ENCODE peak calls at places on chromosomes 16 and 17, in eight cellular contexts. One of them, this sample, is unnamed.
A peak's percentile ranks its signal among the peaks of the same experiment; 100 is the strongest.

GRCh38 chr17:18069101-18069500 is 18.6 kb upstream of the DRG2 start:
- DNase-seq in GM12878: no peak
- DNase-seq in A549: no peak
- DNase-seq in HepG2: no peak
- DNase-seq in ovary: no peak
- DNase-seq in sigmoid colon: no peak
- DNase-seq in stomach: no peak
- DNase-seq in suprapubic skin: no peak
- DNase-seq in this sample: no peak

GRCh38 chr16:75413951-75414350 is 19.4 kb downstream of the CFDP1 start:
- DNase-seq in GM12878: no peak
- DNase-seq in stomach: no peak
- DNase-seq in sigmoid colon: no peak
- DNase-seq in A549: no peak
- DNase-seq in HepG2: no peak
- DNase-seq in suprapubic skin: no peak
- DNase-seq in ovary: no peak
- DNase-seq in this sample: no peak

GRCh38 chr16:12754824-12755543 is 48.7 kb downstream of the CPPED1 start:
- DNase-seq in HepG2: no peak
- DNase-seq in GM12878: no peak
- DNase-seq in A549: no peak
- DNase-seq in suprapubic skin: no peak
- DNase-seq in stomach: no peak
- DNase-seq in ovary: no peak
- DNase-seq in sigmoid colon: no peak
- DNase-seq in this sample: no peak

GRCh38 chr16:51150159-51150893 is 744 bp downstream of the SALL1 start:
- DNase-seq in HepG2: no peak
- DNase-seq in stomach: no peak
- DNase-seq in ovary: no peak
- DNase-seq in sigmoid colon: no peak
- DNase-seq in A549: no peak
- DNase-seq in suprapubic skin: no peak
- DNase-seq in GM12878: no peak
- DNase-seq in this sample: no peak

GRCh38 chr17:17362531-17362930 is 59.4 kb downstream of the NT5M start:
- DNase-seq in ovary: no peak
- DNase-seq in suprapubic skin: peak; percentile 58
- DNase-seq in stomach: no peak
- DNase-seq in sigmoid colon: peak; percentile 36
- DNase-seq in A549: no peak
- DNase-seq in HepG2: no peak
- DNase-seq in GM12878: no peak
- DNase-seq in this sample: no peak

GRCh38 chr16:50303041-50303604 is 36.8 kb downstream of the ADCY7 start:
- DNase-seq in HepG2: peak; percentile 51
- DNase-seq in ovary: no peak
- DNase-seq in suprapubic skin: no peak
- DNase-seq in sigmoid colon: peak; percentile 50
- DNase-seq in A549: no peak
- DNase-seq in GM12878: no peak
- DNase-seq in stomach: no peak
- DNase-seq in this sample: no peak

GRCh38 chr16:75064403-75065148 is 52.0 kb downstream of the LDHD start:
- DNase-seq in sigmoid colon: no peak
- DNase-seq in GM12878: no peak
- DNase-seq in A549: no peak
- DNase-seq in HepG2: peak; percentile 83
- DNase-seq in suprapubic skin: no peak
- DNase-seq in stomach: peak; percentile 76
- DNase-seq in ovary: no peak
- DNase-seq in this sample: no peak

GRCh38 chr16:46743232-46743719 is 4.9 kb downstream of the MYLK3 start:
- DNase-seq in GM12878: no peak
- DNase-seq in ovary: no peak
- DNase-seq in sigmoid colon: peak; percentile 50
- DNase-seq in A549: no peak
- DNase-seq in suprapubic skin: peak; percentile 33
- DNase-seq in HepG2: peak; percentile 33
- DNase-seq in stomach: no peak
- DNase-seq in this sample: no peak

GRCh38 chr16:19860146-19861030 is 24.3 kb downstream of the GPRC5B start:
- DNase-seq in HepG2: no peak
- DNase-seq in ovary: no peak
- DNase-seq in sigmoid colon: peak; percentile 19
- DNase-seq in GM12878: no peak
- DNase-seq in suprapubic skin: peak; percentile 18
- DNase-seq in stomach: no peak
- DNase-seq in A549: no peak
- DNase-seq in this sample: no peak

GRCh38 chr16:25257956-25258855 is 561 bp upstream of the ZKSCAN2 start:
- DNase-seq in stomach: peak; percentile 82
- DNase-seq in GM12878: peak; percentile 44
- DNase-seq in HepG2: peak; percentile 92
- DNase-seq in A549: peak; percentile 82
- DNase-seq in ovary: peak; percentile 88
- DNase-seq in sigmoid colon: peak; percentile 93
- DNase-seq in suprapubic skin: peak; percentile 87
- DNase-seq in this sample: peak; percentile 93

GRCh38 chr17:71528210-71528609 is 592.6 kb upstream of the SOX9 start:
- DNase-seq in HepG2: no peak
- DNase-seq in ovary: no peak
- DNase-seq in sigmoid colon: no peak
- DNase-seq in suprapubic skin: no peak
- DNase-seq in A549: no peak
- DNase-seq in GM12878: no peak
- DNase-seq in stomach: no peak
- DNase-seq in this sample: no peak

GRCh38 chr17:30005709-30006320 is 64.4 kb downstream of the EFCAB5 start:
- DNase-seq in suprapubic skin: no peak
- DNase-seq in sigmoid colon: no peak
- DNase-seq in GM12878: no peak
- DNase-seq in ovary: no peak
- DNase-seq in HepG2: peak; percentile 5
- DNase-seq in stomach: no peak
- DNase-seq in A549: no peak
- DNase-seq in this sample: no peak

GRCh38 chr17:48153711-48154642 is 46.4 kb downstream of the SNX11 start:
- DNase-seq in sigmoid colon: no peak
- DNase-seq in ovary: no peak
- DNase-seq in stomach: peak; percentile 51
- DNase-seq in GM12878: no peak
- DNase-seq in HepG2: peak; percentile 68
- DNase-seq in suprapubic skin: no peak
- DNase-seq in A549: peak; percentile 75
- DNase-seq in this sample: no peak

GRCh38 chr16:66801320-66802105 is at the start of gene TERB1:
- DNase-seq in suprapubic skin: no peak
- DNase-seq in ovary: no peak
- DNase-seq in GM12878: no peak
- DNase-seq in stomach: no peak
- DNase-seq in sigmoid colon: no peak
- DNase-seq in A549: no peak
- DNase-seq in HepG2: no peak
- DNase-seq in this sample: no peak

GRCh38 chr16:12788758-12789157 is 14.9 kb downstream of the CPPED1 start:
- DNase-seq in sigmoid colon: no peak
- DNase-seq in stomach: no peak
- DNase-seq in HepG2: no peak
- DNase-seq in suprapubic skin: no peak
- DNase-seq in GM12878: no peak
- DNase-seq in ovary: no peak
- DNase-seq in A549: no peak
- DNase-seq in this sample: no peak

GRCh38 chr17:81337449-81337848 is 42.3 kb upstream of the SLC38A10 start:
- DNase-seq in sigmoid colon: peak; percentile 64
- DNase-seq in stomach: peak; percentile 81
- DNase-seq in ovary: peak; percentile 46
- DNase-seq in A549: peak; percentile 76
- DNase-seq in GM12878: no peak
- DNase-seq in HepG2: no peak
- DNase-seq in suprapubic skin: no peak
- DNase-seq in this sample: no peak

GRCh38 chr17:81336296-81336929 is 41.3 kb upstream of the SLC38A10 start:
- DNase-seq in HepG2: no peak
- DNase-seq in ovary: no peak
- DNase-seq in A549: no peak
- DNase-seq in GM12878: no peak
- DNase-seq in stomach: no peak
- DNase-seq in sigmoid colon: no peak
- DNase-seq in suprapubic skin: peak; percentile 51
- DNase-seq in this sample: no peak

GRCh38 chr17:81338301-81339179 is 43.4 kb upstream of the SLC38A10 start:
- DNase-seq in suprapubic skin: no peak
- DNase-seq in A549: no peak
- DNase-seq in HepG2: no peak
- DNase-seq in ovary: peak; percentile 52
- DNase-seq in sigmoid colon: peak; percentile 69
- DNase-seq in GM12878: no peak
- DNase-seq in stomach: no peak
- DNase-seq in this sample: no peak

GRCh38 chr17:81335388-81336157 is 40.5 kb upstream of the SLC38A10 start:
- DNase-seq in sigmoid colon: no peak
- DNase-seq in stomach: no peak
- DNase-seq in A549: no peak
- DNase-seq in HepG2: no peak
- DNase-seq in ovary: no peak
- DNase-seq in suprapubic skin: no peak
- DNase-seq in GM12878: no peak
- DNase-seq in this sample: no peak

GRCh38 chr17:81336930-81337325 is 41.8 kb upstream of the SLC38A10 start:
- DNase-seq in ovary: peak; percentile 27
- DNase-seq in GM12878: no peak
- DNase-seq in sigmoid colon: peak; percentile 65
- DNase-seq in stomach: no peak
- DNase-seq in A549: no peak
- DNase-seq in HepG2: no peak
- DNase-seq in suprapubic skin: no peak
- DNase-seq in this sample: no peak
- TF ChIP-seq EP300 in ovary: no peak
- TF ChIP-seq EP300 in GM12878: no peak
- TF ChIP-seq EP300 in sigmoid colon: no peak
- TF ChIP-seq EP300 in stomach: no peak
- TF ChIP-seq EP300 in A549: no peak
- TF ChIP-seq EP300 in HepG2: no peak
- TF ChIP-seq EP300 in suprapubic skin: no peak
- TF ChIP-seq EP300 in this sample: no peak

GRCh38 chr16:85755929-85756768 is 5.3 kb upstream of the C16orf74 start:
- DNase-seq in A549: no peak
- DNase-seq in ovary: no peak
- DNase-seq in HepG2: no peak
- DNase-seq in stomach: no peak
- DNase-seq in suprapubic skin: no peak
- DNase-seq in sigmoid colon: no peak
- DNase-seq in GM12878: peak; percentile 76
- DNase-seq in this sample: no peak
- TF ChIP-seq POLR2A in A549: no peak
- TF ChIP-seq POLR2A in ovary: no peak
- TF ChIP-seq POLR2A in HepG2: no peak
- TF ChIP-seq POLR2A in stomach: no peak
- TF ChIP-seq POLR2A in suprapubic skin: no peak
- TF ChIP-seq POLR2A in sigmoid colon: no peak
- TF ChIP-seq POLR2A in GM12878: peak; percentile 76
- TF ChIP-seq POLR2A in this sample: no peak

GRCh38 chr17:31698751-31699150 is 160.3 kb downstream of the COPRS start:
- DNase-seq in ovary: no peak
- DNase-seq in sigmoid colon: no peak
- DNase-seq in stomach: no peak
- DNase-seq in GM12878: no peak
- DNase-seq in suprapubic skin: no peak
- DNase-seq in HepG2: no peak
- DNase-seq in A549: no peak
- DNase-seq in this sample: no peak

GRCh38 chr17:31700973-31701372 is 158.1 kb downstream of the COPRS start:
- DNase-seq in A549: no peak
- DNase-seq in sigmoid colon: no peak
- DNase-seq in ovary: no peak
- DNase-seq in HepG2: no peak
- DNase-seq in GM12878: no peak
- DNase-seq in stomach: no peak
- DNase-seq in suprapubic skin: no peak
- DNase-seq in this sample: no peak

GRCh38 chr17:31704483-31704882 is 154.6 kb downstream of the COPRS start:
- DNase-seq in A549: no peak
- DNase-seq in suprapubic skin: no peak
- DNase-seq in HepG2: no peak
- DNase-seq in sigmoid colon: no peak
- DNase-seq in ovary: no peak
- DNase-seq in stomach: no peak
- DNase-seq in GM12878: no peak
- DNase-seq in this sample: no peak

GRCh38 chr17:31699281-31699680 is 159.8 kb downstream of the COPRS start:
- DNase-seq in HepG2: no peak
- DNase-seq in suprapubic skin: no peak
- DNase-seq in stomach: no peak
- DNase-seq in sigmoid colon: no peak
- DNase-seq in GM12878: no peak
- DNase-seq in A549: no peak
- DNase-seq in ovary: no peak
- DNase-seq in this sample: no peak

GRCh38 chr17:31702040-31702439 is 157.0 kb downstream of the COPRS start:
- DNase-seq in HepG2: no peak
- DNase-seq in A549: no peak
- DNase-seq in ovary: no peak
- DNase-seq in stomach: no peak
- DNase-seq in suprapubic skin: no peak
- DNase-seq in GM12878: no peak
- DNase-seq in sigmoid colon: no peak
- DNase-seq in this sample: no peak
- TF ChIP-seq EP300 in HepG2: no peak
- TF ChIP-seq EP300 in A549: no peak
- TF ChIP-seq EP300 in ovary: no peak
- TF ChIP-seq EP300 in stomach: no peak
- TF ChIP-seq EP300 in suprapubic skin: no peak
- TF ChIP-seq EP300 in GM12878: no peak
- TF ChIP-seq EP300 in sigmoid colon: no peak
- TF ChIP-seq EP300 in this sample: no peak

GRCh38 chr16:58236231-58236690 is 38.4 kb upstream of the CSNK2A2 start:
- DNase-seq in stomach: peak; percentile 71
- DNase-seq in HepG2: peak; percentile 58
- DNase-seq in GM12878: no peak
- DNase-seq in ovary: peak; percentile 60
- DNase-seq in suprapubic skin: peak; percentile 65
- DNase-seq in A549: peak; percentile 82
- DNase-seq in sigmoid colon: peak; percentile 78
- DNase-seq in this sample: no peak
- TF ChIP-seq POLR2A in stomach: no peak
- TF ChIP-seq POLR2A in HepG2: no peak
- TF ChIP-seq POLR2A in GM12878: no peak
- TF ChIP-seq POLR2A in ovary: no peak
- TF ChIP-seq POLR2A in suprapubic skin: no peak
- TF ChIP-seq POLR2A in A549: no peak
- TF ChIP-seq POLR2A in sigmoid colon: no peak
- TF ChIP-seq POLR2A in this sample: no peak

GRCh38 chr17:50062323-50063243 is 6.7 kb downstream of the ITGA3 start:
- DNase-seq in GM12878: no peak
- DNase-seq in A549: peak; percentile 99
- DNase-seq in HepG2: no peak
- DNase-seq in sigmoid colon: peak; percentile 93
- DNase-seq in stomach: peak; percentile 85
- DNase-seq in ovary: peak; percentile 56
- DNase-seq in suprapubic skin: peak; percentile 84
- DNase-seq in this sample: no peak
- TF ChIP-seq EP300 in GM12878: no peak
- TF ChIP-seq EP300 in A549: peak; percentile 88
- TF ChIP-seq EP300 in HepG2: no peak
- TF ChIP-seq EP300 in sigmoid colon: no peak
- TF ChIP-seq EP300 in stomach: no peak
- TF ChIP-seq EP300 in ovary: no peak
- TF ChIP-seq EP300 in suprapubic skin: no peak
- TF ChIP-seq EP300 in this sample: no peak